ENCODE peak calls at places on chromosomes 11 and 22, in four cellular contexts. X is SK-N-MC, O is GM10248, E is right lobe of liver. A is an unnamed sample.

GRCh38 chr11:117884994-117885393 is 8.5 kb upstream of the FXYD6 start:
- DNase-seq in X (no peak), O (no peak), E (no peak), A (no peak)

GRCh38 chr22:30408388-30409101 is 11.7 kb downstream of the SEC14L2 start:
- DNase-seq in X (no peak), O (no peak), E (no peak), A (no peak)

GRCh38 chr11:9004310-9004945 is 627 bp upstream of the NRIP3 start:
- DNase-seq in X (no peak), O (no peak), E (no peak), A (peak)

GRCh38 chr22:30810105-30810504 is 115.4 kb downstream of the OSBP2 start:
- DNase-seq in X (no peak), O (no peak), E (no peak), A (no peak)

GRCh38 chr11:69413015-69413801 is 68.3 kb upstream of the LINC01488 start:
- DNase-seq in X (no peak), O (no peak), E (no peak), A (no peak)

GRCh38 chr11:65210361-65210731 is 28.6 kb downstream of the CAPN1 start:
- DNase-seq in X (no peak), O (peak), E (no peak), A (no peak)

GRCh38 chr11:105619556-105619955 is 9.7 kb downstream of the GRIA4 start:
- DNase-seq in X (no peak), O (no peak), E (no peak), A (no peak)

GRCh38 chr11:34475656-34476055 is 36.9 kb downstream of the CAT start:
- DNase-seq in X (no peak), O (no peak), E (no peak), A (no peak)

GRCh38 chr22:36569999-36570398 is 41.0 kb upstream of the EIF3D start:
- DNase-seq in X (no peak), O (no peak), E (no peak), A (no peak)

GRCh38 chr22:27438271-27438980 is 363.1 kb downstream of the MN1 start:
- DNase-seq in X (no peak), O (no peak), E (no peak), A (no peak)

GRCh38 chr22:49961601-49962011 is 1.0 kb downstream of the PIM3 start:
- DNase-seq in X (no peak), O (no peak), E (peak), A (no peak)

GRCh38 chr22:49838771-49839717 is 11.4 kb upstream of the BRD1 start:
- DNase-seq in X (no peak), O (peak), E (no peak), A (peak)

GRCh38 chr11:72577271-72577681 is 96.9 kb downstream of the PDE2A start:
- DNase-seq in X (no peak), O (no peak), E (no peak), A (no peak)

GRCh38 chr22:46657996-46658947 is 38.1 kb downstream of the GRAMD4 start:
- DNase-seq in X (no peak), O (no peak), E (no peak), A (no peak)

GRCh38 chr11:76664578-76665061 is 5.9 kb downstream of the LRRC32 start:
- DNase-seq in X (no peak), O (no peak), E (no peak), A (peak)

GRCh38 chr11:34671946-34672345 is 51.1 kb downstream of the EHF start:
- DNase-seq in X (no peak), O (no peak), E (no peak), A (no peak)

GRCh38 chr22:17888855-17889254 is 114.6 kb upstream of the BID start:
- DNase-seq in X (no peak), O (no peak), E (no peak), A (no peak)

GRCh38 chr22:24894998-24895397 is 51.5 kb downstream of the LHFPL7 start:
- DNase-seq in X (no peak), O (no peak), E (peak), A (no peak)

GRCh38 chr11:121476379-121477032 is 23.7 kb upstream of the SORL1-AS1 start:
- DNase-seq in X (no peak), O (no peak), E (no peak), A (no peak)

GRCh38 chr11:124839051-124839971 is 25.9 kb upstream of the ROBO3 start:
- DNase-seq in X (no peak), O (peak), E (no peak), A (peak)

GRCh38 chr11:108346451-108346850 is 120.9 kb downstream of the C11orf65 start:
- DNase-seq in X (no peak), O (no peak), E (no peak), A (no peak)

GRCh38 chr11:128690746-128691091 is 3.2 kb upstream of the FLI1 start:
- DNase-seq in X (no peak), O (no peak), E (no peak), A (no peak)

GRCh38 chr11:48169706-48170105 is 46.9 kb upstream of the OR4B1 start:
- DNase-seq in X (no peak), O (no peak), E (no peak), A (no peak)

GRCh38 chr22:23110190-23110921 is 31.4 kb downstream of the RSPH14 start:
- DNase-seq in X (no peak), O (no peak), E (no peak), A (no peak)

GRCh38 chr22:48754611-48755331 is 1072.9 kb downstream of the BRD1 start:
- DNase-seq in X (no peak), O (no peak), E (no peak), A (no peak)

GRCh38 chr11:518463-519202 is 11.6 kb upstream of the RNH1 start:
- DNase-seq in X (no peak), O (peak), E (peak), A (peak)

GRCh38 chr11:122044086-122044485 is 71.9 kb downstream of the BLID start:
- DNase-seq in X (no peak), O (no peak), E (no peak), A (no peak)

GRCh38 chr11:78647266-78647915 is 72.7 kb upstream of the NARS2 start:
- DNase-seq in X (no peak), O (no peak), E (no peak), A (no peak)

GRCh38 chr22:46069518-46070214 is 80.7 kb upstream of the PPARA start:
- DNase-seq in X (peak), O (no peak), E (peak), A (peak)

GRCh38 chr11:41289408-41289807 is 170.0 kb downstream of the LRRC4C start:
- DNase-seq in X (no peak), O (no peak), E (no peak), A (no peak)

GRCh38 chr11:36150986-36151385 is 138.2 kb downstream of the COMMD9 start:
- DNase-seq in X (no peak), O (no peak), E (no peak), A (no peak)

GRCh38 chr11:133619973-133620372 is 87.7 kb upstream of the OPCML start:
- DNase-seq in X (no peak), O (no peak), E (no peak), A (no peak)

GRCh38 chr11:97389270-97389669 is 999.5 kb downstream of the JRKL start:
- DNase-seq in X (no peak), O (no peak), E (no peak), A (no peak)

GRCh38 chr22:29312218-29313125 is 3.0 kb downstream of the RASL10A start:
- DNase-seq in X (no peak), O (no peak), E (no peak), A (no peak)

GRCh38 chr22:42978453-42979103 is 36.4 kb downstream of the PACSIN2 start:
- DNase-seq in X (no peak), O (no peak), E (no peak), A (no peak)

GRCh38 chr11:23875407-23875950 is 621.4 kb upstream of the LUZP2 start:
- DNase-seq in X (no peak), O (no peak), E (no peak), A (no peak)